ENCODE peak calls at places on chromosomes 4 and X, in five cellular contexts. One of them, this sample, is unnamed.

GRCh38 chr4:77065382-77065781 is 10.4 kb downstream of the CCNI start:
- DNase-seq in activated CD4-positive, alpha-beta T cell treated with anti-CD3 and anti-CD28 coated beads, Interleukin-2, amount 50 U/mL, for 48 hours: no peak
- DNase-seq in activated T-helper 1 cell treated with anti-CD3 and anti-CD28 coated beads, Interleukin-2, amount 50 U/mL, for 16 hours: no peak
- DNase-seq in small intestine: no peak
- DNase-seq in neural crest cell: no peak
- DNase-seq in this sample: no peak

GRCh38 chr4:24680746-24681145 is 96.4 kb upstream of the DHX15 start:
- DNase-seq in activated CD4-positive, alpha-beta T cell treated with anti-CD3 and anti-CD28 coated beads, Interleukin-2, amount 50 U/mL, for 48 hours: no peak
- DNase-seq in activated T-helper 1 cell treated with anti-CD3 and anti-CD28 coated beads, Interleukin-2, amount 50 U/mL, for 16 hours: no peak
- DNase-seq in small intestine: no peak
- DNase-seq in neural crest cell: no peak
- DNase-seq in this sample: no peak

GRCh38 chr4:140309124-140309870 is 64.1 kb upstream of the SCOC start:
- DNase-seq in activated CD4-positive, alpha-beta T cell treated with anti-CD3 and anti-CD28 coated beads, Interleukin-2, amount 50 U/mL, for 48 hours: no peak
- DNase-seq in activated T-helper 1 cell treated with anti-CD3 and anti-CD28 coated beads, Interleukin-2, amount 50 U/mL, for 16 hours: no peak
- DNase-seq in small intestine: no peak
- DNase-seq in neural crest cell: no peak
- DNase-seq in this sample: no peak

GRCh38 chrX:154376768-154377167 is 2.3 kb upstream of the EMD start:
- DNase-seq in activated CD4-positive, alpha-beta T cell treated with anti-CD3 and anti-CD28 coated beads, Interleukin-2, amount 50 U/mL, for 48 hours: no peak
- DNase-seq in activated T-helper 1 cell treated with anti-CD3 and anti-CD28 coated beads, Interleukin-2, amount 50 U/mL, for 16 hours: no peak
- DNase-seq in small intestine: no peak
- DNase-seq in neural crest cell: no peak
- DNase-seq in this sample: no peak

GRCh38 chr4:110510955-110511544 is 35.1 kb downstream of the ENPEP start:
- DNase-seq in activated CD4-positive, alpha-beta T cell treated with anti-CD3 and anti-CD28 coated beads, Interleukin-2, amount 50 U/mL, for 48 hours: no peak
- DNase-seq in activated T-helper 1 cell treated with anti-CD3 and anti-CD28 coated beads, Interleukin-2, amount 50 U/mL, for 16 hours: no peak
- DNase-seq in small intestine: peak; percentile 79
- DNase-seq in neural crest cell: no peak
- DNase-seq in this sample: peak; percentile 39

GRCh38 chr4:87853108-87853507 is 20.3 kb downstream of the MEPE start:
- DNase-seq in activated CD4-positive, alpha-beta T cell treated with anti-CD3 and anti-CD28 coated beads, Interleukin-2, amount 50 U/mL, for 48 hours: no peak
- DNase-seq in activated T-helper 1 cell treated with anti-CD3 and anti-CD28 coated beads, Interleukin-2, amount 50 U/mL, for 16 hours: no peak
- DNase-seq in small intestine: peak; percentile 41
- DNase-seq in neural crest cell: no peak
- DNase-seq in this sample: peak; percentile 60

GRCh38 chr4:140609548-140610425 is 41.0 kb upstream of the UCP1 start:
- DNase-seq in activated CD4-positive, alpha-beta T cell treated with anti-CD3 and anti-CD28 coated beads, Interleukin-2, amount 50 U/mL, for 48 hours: no peak
- DNase-seq in activated T-helper 1 cell treated with anti-CD3 and anti-CD28 coated beads, Interleukin-2, amount 50 U/mL, for 16 hours: no peak
- DNase-seq in small intestine: peak; percentile 57
- DNase-seq in neural crest cell: no peak
- DNase-seq in this sample: peak; percentile 53

GRCh38 chr4:47891928-47892327 is 22.5 kb downstream of the NFXL1 start:
- DNase-seq in activated CD4-positive, alpha-beta T cell treated with anti-CD3 and anti-CD28 coated beads, Interleukin-2, amount 50 U/mL, for 48 hours: no peak
- DNase-seq in activated T-helper 1 cell treated with anti-CD3 and anti-CD28 coated beads, Interleukin-2, amount 50 U/mL, for 16 hours: no peak
- DNase-seq in small intestine: no peak
- DNase-seq in neural crest cell: no peak
- DNase-seq in this sample: no peak

GRCh38 chrX:131621650-131622049 is 77.8 kb downstream of the OR13H1 start:
- DNase-seq in activated CD4-positive, alpha-beta T cell treated with anti-CD3 and anti-CD28 coated beads, Interleukin-2, amount 50 U/mL, for 48 hours: no peak
- DNase-seq in activated T-helper 1 cell treated with anti-CD3 and anti-CD28 coated beads, Interleukin-2, amount 50 U/mL, for 16 hours: no peak
- DNase-seq in small intestine: no peak
- DNase-seq in neural crest cell: no peak
- DNase-seq in this sample: no peak

GRCh38 chrX:147927220-147927619 is 15.5 kb downstream of the FMR1 start:
- DNase-seq in activated CD4-positive, alpha-beta T cell treated with anti-CD3 and anti-CD28 coated beads, Interleukin-2, amount 50 U/mL, for 48 hours: no peak
- DNase-seq in activated T-helper 1 cell treated with anti-CD3 and anti-CD28 coated beads, Interleukin-2, amount 50 U/mL, for 16 hours: no peak
- DNase-seq in small intestine: peak; percentile 1
- DNase-seq in neural crest cell: no peak
- DNase-seq in this sample: no peak

GRCh38 chr4:77734928-77735327 is 84.2 kb downstream of the CNOT6L start:
- DNase-seq in activated CD4-positive, alpha-beta T cell treated with anti-CD3 and anti-CD28 coated beads, Interleukin-2, amount 50 U/mL, for 48 hours: peak; percentile 27
- DNase-seq in activated T-helper 1 cell treated with anti-CD3 and anti-CD28 coated beads, Interleukin-2, amount 50 U/mL, for 16 hours: no peak
- DNase-seq in small intestine: peak; percentile 81
- DNase-seq in neural crest cell: no peak
- DNase-seq in this sample: peak; percentile 71

GRCh38 chrX:10233696-10234095 is 76.9 kb downstream of the CLCN4 start:
- DNase-seq in activated CD4-positive, alpha-beta T cell treated with anti-CD3 and anti-CD28 coated beads, Interleukin-2, amount 50 U/mL, for 48 hours: no peak
- DNase-seq in activated T-helper 1 cell treated with anti-CD3 and anti-CD28 coated beads, Interleukin-2, amount 50 U/mL, for 16 hours: no peak
- DNase-seq in small intestine: no peak
- DNase-seq in neural crest cell: no peak
- DNase-seq in this sample: no peak

GRCh38 chr4:165972747-165973146 is 99.7 kb downstream of the TLL1 start:
- DNase-seq in activated CD4-positive, alpha-beta T cell treated with anti-CD3 and anti-CD28 coated beads, Interleukin-2, amount 50 U/mL, for 48 hours: no peak
- DNase-seq in activated T-helper 1 cell treated with anti-CD3 and anti-CD28 coated beads, Interleukin-2, amount 50 U/mL, for 16 hours: no peak
- DNase-seq in small intestine: no peak
- DNase-seq in neural crest cell: no peak
- DNase-seq in this sample: no peak

GRCh38 chr4:47525154-47525819 is 40.2 kb downstream of the ATP10D start:
- DNase-seq in activated CD4-positive, alpha-beta T cell treated with anti-CD3 and anti-CD28 coated beads, Interleukin-2, amount 50 U/mL, for 48 hours: no peak
- DNase-seq in activated T-helper 1 cell treated with anti-CD3 and anti-CD28 coated beads, Interleukin-2, amount 50 U/mL, for 16 hours: no peak
- DNase-seq in small intestine: no peak
- DNase-seq in neural crest cell: no peak
- DNase-seq in this sample: no peak

GRCh38 chr4:123234966-123235365 is 161.6 kb upstream of the SPRY1 start:
- DNase-seq in activated CD4-positive, alpha-beta T cell treated with anti-CD3 and anti-CD28 coated beads, Interleukin-2, amount 50 U/mL, for 48 hours: no peak
- DNase-seq in activated T-helper 1 cell treated with anti-CD3 and anti-CD28 coated beads, Interleukin-2, amount 50 U/mL, for 16 hours: no peak
- DNase-seq in small intestine: no peak
- DNase-seq in neural crest cell: no peak
- DNase-seq in this sample: no peak

GRCh38 chrX:17161991-17162390 is 213.0 kb upstream of the NHS start:
- DNase-seq in activated CD4-positive, alpha-beta T cell treated with anti-CD3 and anti-CD28 coated beads, Interleukin-2, amount 50 U/mL, for 48 hours: no peak
- DNase-seq in activated T-helper 1 cell treated with anti-CD3 and anti-CD28 coated beads, Interleukin-2, amount 50 U/mL, for 16 hours: no peak
- DNase-seq in small intestine: no peak
- DNase-seq in neural crest cell: no peak
- DNase-seq in this sample: no peak

GRCh38 chrX:17187301-17187836 is 187.6 kb upstream of the NHS start:
- DNase-seq in activated CD4-positive, alpha-beta T cell treated with anti-CD3 and anti-CD28 coated beads, Interleukin-2, amount 50 U/mL, for 48 hours: no peak
- DNase-seq in activated T-helper 1 cell treated with anti-CD3 and anti-CD28 coated beads, Interleukin-2, amount 50 U/mL, for 16 hours: no peak
- DNase-seq in small intestine: no peak
- DNase-seq in neural crest cell: no peak
- DNase-seq in this sample: no peak

GRCh38 chrX:131762802-131763234 is 218.9 kb downstream of the OR13H1 start:
- DNase-seq in activated CD4-positive, alpha-beta T cell treated with anti-CD3 and anti-CD28 coated beads, Interleukin-2, amount 50 U/mL, for 48 hours: no peak
- DNase-seq in activated T-helper 1 cell treated with anti-CD3 and anti-CD28 coated beads, Interleukin-2, amount 50 U/mL, for 16 hours: no peak
- DNase-seq in small intestine: no peak
- DNase-seq in neural crest cell: no peak
- DNase-seq in this sample: no peak

GRCh38 chrX:106726485-106727437 is at the start of gene RNF128:
- DNase-seq in activated CD4-positive, alpha-beta T cell treated with anti-CD3 and anti-CD28 coated beads, Interleukin-2, amount 50 U/mL, for 48 hours: peak; percentile 33
- DNase-seq in activated T-helper 1 cell treated with anti-CD3 and anti-CD28 coated beads, Interleukin-2, amount 50 U/mL, for 16 hours: no peak
- DNase-seq in small intestine: peak; percentile 85
- DNase-seq in neural crest cell: peak; percentile 31
- DNase-seq in this sample: peak; percentile 66

GRCh38 chrX:15680401-15680800 is 15.8 kb upstream of the CLTRN start:
- DNase-seq in activated CD4-positive, alpha-beta T cell treated with anti-CD3 and anti-CD28 coated beads, Interleukin-2, amount 50 U/mL, for 48 hours: peak; percentile 9
- DNase-seq in activated T-helper 1 cell treated with anti-CD3 and anti-CD28 coated beads, Interleukin-2, amount 50 U/mL, for 16 hours: no peak
- DNase-seq in small intestine: no peak
- DNase-seq in neural crest cell: no peak
- DNase-seq in this sample: no peak

GRCh38 chr4:184375027-184375426 is 99.3 kb downstream of the IRF2 start:
- DNase-seq in activated CD4-positive, alpha-beta T cell treated with anti-CD3 and anti-CD28 coated beads, Interleukin-2, amount 50 U/mL, for 48 hours: no peak
- DNase-seq in activated T-helper 1 cell treated with anti-CD3 and anti-CD28 coated beads, Interleukin-2, amount 50 U/mL, for 16 hours: no peak
- DNase-seq in small intestine: no peak
- DNase-seq in neural crest cell: no peak
- DNase-seq in this sample: no peak

GRCh38 chr4:25180524-25181131 is 20.4 kb upstream of the SEPSECS start:
- DNase-seq in activated CD4-positive, alpha-beta T cell treated with anti-CD3 and anti-CD28 coated beads, Interleukin-2, amount 50 U/mL, for 48 hours: peak; percentile 33
- DNase-seq in activated T-helper 1 cell treated with anti-CD3 and anti-CD28 coated beads, Interleukin-2, amount 50 U/mL, for 16 hours: no peak
- DNase-seq in small intestine: peak; percentile 51
- DNase-seq in neural crest cell: no peak
- DNase-seq in this sample: peak; percentile 56

GRCh38 chr4:77155631-77156345 is 1.2 kb upstream of the CCNG2 start:
- DNase-seq in activated CD4-positive, alpha-beta T cell treated with anti-CD3 and anti-CD28 coated beads, Interleukin-2, amount 50 U/mL, for 48 hours: no peak
- DNase-seq in activated T-helper 1 cell treated with anti-CD3 and anti-CD28 coated beads, Interleukin-2, amount 50 U/mL, for 16 hours: no peak
- DNase-seq in small intestine: no peak
- DNase-seq in neural crest cell: no peak
- DNase-seq in this sample: no peak

GRCh38 chrX:154471870-154472684 is 7.0 kb downstream of the LAGE3 start:
- DNase-seq in activated CD4-positive, alpha-beta T cell treated with anti-CD3 and anti-CD28 coated beads, Interleukin-2, amount 50 U/mL, for 48 hours: no peak
- DNase-seq in activated T-helper 1 cell treated with anti-CD3 and anti-CD28 coated beads, Interleukin-2, amount 50 U/mL, for 16 hours: no peak
- DNase-seq in small intestine: peak; percentile 32
- DNase-seq in neural crest cell: no peak
- DNase-seq in this sample: no peak

GRCh38 chr4:40890764-40891163 is 141.0 kb downstream of the NSUN7 start:
- DNase-seq in activated CD4-positive, alpha-beta T cell treated with anti-CD3 and anti-CD28 coated beads, Interleukin-2, amount 50 U/mL, for 48 hours: no peak
- DNase-seq in activated T-helper 1 cell treated with anti-CD3 and anti-CD28 coated beads, Interleukin-2, amount 50 U/mL, for 16 hours: no peak
- DNase-seq in small intestine: no peak
- DNase-seq in neural crest cell: no peak
- DNase-seq in this sample: no peak

GRCh38 chrX:53073115-53073581 is 9.0 kb upstream of the TSPYL2 start:
- DNase-seq in activated CD4-positive, alpha-beta T cell treated with anti-CD3 and anti-CD28 coated beads, Interleukin-2, amount 50 U/mL, for 48 hours: no peak
- DNase-seq in activated T-helper 1 cell treated with anti-CD3 and anti-CD28 coated beads, Interleukin-2, amount 50 U/mL, for 16 hours: no peak
- DNase-seq in small intestine: no peak
- DNase-seq in neural crest cell: no peak
- DNase-seq in this sample: no peak

GRCh38 chr4:6641164-6641970 is 882 bp downstream of the MRFAP1 start:
- DNase-seq in activated CD4-positive, alpha-beta T cell treated with anti-CD3 and anti-CD28 coated beads, Interleukin-2, amount 50 U/mL, for 48 hours: peak; percentile 51
- DNase-seq in activated T-helper 1 cell treated with anti-CD3 and anti-CD28 coated beads, Interleukin-2, amount 50 U/mL, for 16 hours: peak; percentile 37
- DNase-seq in small intestine: peak; percentile 60
- DNase-seq in neural crest cell: no peak
- DNase-seq in this sample: no peak

GRCh38 chr4:74109116-74109791 is 10.3 kb upstream of the CXCL2 start:
- DNase-seq in activated CD4-positive, alpha-beta T cell treated with anti-CD3 and anti-CD28 coated beads, Interleukin-2, amount 50 U/mL, for 48 hours: no peak
- DNase-seq in activated T-helper 1 cell treated with anti-CD3 and anti-CD28 coated beads, Interleukin-2, amount 50 U/mL, for 16 hours: no peak
- DNase-seq in small intestine: peak; percentile 62
- DNase-seq in neural crest cell: no peak
- DNase-seq in this sample: no peak

GRCh38 chrX:40095588-40096394 is 2.0 kb downstream of the BCOR start:
- DNase-seq in activated CD4-positive, alpha-beta T cell treated with anti-CD3 and anti-CD28 coated beads, Interleukin-2, amount 50 U/mL, for 48 hours: peak; percentile 25
- DNase-seq in activated T-helper 1 cell treated with anti-CD3 and anti-CD28 coated beads, Interleukin-2, amount 50 U/mL, for 16 hours: no peak
- DNase-seq in small intestine: no peak
- DNase-seq in neural crest cell: no peak
- DNase-seq in this sample: no peak

GRCh38 chr4:127997534-127998388 is 32.6 kb downstream of the ABHD18 start:
- DNase-seq in activated CD4-positive, alpha-beta T cell treated with anti-CD3 and anti-CD28 coated beads, Interleukin-2, amount 50 U/mL, for 48 hours: peak; percentile 35
- DNase-seq in activated T-helper 1 cell treated with anti-CD3 and anti-CD28 coated beads, Interleukin-2, amount 50 U/mL, for 16 hours: no peak
- DNase-seq in small intestine: no peak
- DNase-seq in neural crest cell: no peak
- DNase-seq in this sample: no peak

GRCh38 chr4:47122592-47123291 is 91.4 kb downstream of the GABRB1 start:
- DNase-seq in activated CD4-positive, alpha-beta T cell treated with anti-CD3 and anti-CD28 coated beads, Interleukin-2, amount 50 U/mL, for 48 hours: peak; percentile 53
- DNase-seq in activated T-helper 1 cell treated with anti-CD3 and anti-CD28 coated beads, Interleukin-2, amount 50 U/mL, for 16 hours: no peak
- DNase-seq in small intestine: peak; percentile 76
- DNase-seq in neural crest cell: peak; percentile 65
- DNase-seq in this sample: peak; percentile 63

GRCh38 chr4:88803600-88804096 is 106.0 kb upstream of the NAP1L5 start:
- DNase-seq in activated CD4-positive, alpha-beta T cell treated with anti-CD3 and anti-CD28 coated beads, Interleukin-2, amount 50 U/mL, for 48 hours: no peak
- DNase-seq in activated T-helper 1 cell treated with anti-CD3 and anti-CD28 coated beads, Interleukin-2, amount 50 U/mL, for 16 hours: no peak
- DNase-seq in small intestine: peak; percentile 83
- DNase-seq in neural crest cell: no peak
- DNase-seq in this sample: no peak

GRCh38 chrX:46130246-46130645 is 415.0 kb downstream of the ZNF674 start:
- DNase-seq in activated CD4-positive, alpha-beta T cell treated with anti-CD3 and anti-CD28 coated beads, Interleukin-2, amount 50 U/mL, for 48 hours: no peak
- DNase-seq in activated T-helper 1 cell treated with anti-CD3 and anti-CD28 coated beads, Interleukin-2, amount 50 U/mL, for 16 hours: no peak
- DNase-seq in small intestine: no peak
- DNase-seq in neural crest cell: no peak
- DNase-seq in this sample: no peak

GRCh38 chrX:41912922-41913321 is 10.4 kb downstream of the CASK start:
- DNase-seq in activated CD4-positive, alpha-beta T cell treated with anti-CD3 and anti-CD28 coated beads, Interleukin-2, amount 50 U/mL, for 48 hours: no peak
- DNase-seq in activated T-helper 1 cell treated with anti-CD3 and anti-CD28 coated beads, Interleukin-2, amount 50 U/mL, for 16 hours: no peak
- DNase-seq in small intestine: no peak
- DNase-seq in neural crest cell: no peak
- DNase-seq in this sample: no peak